ENCODE peak calls at places on chromosome 20, in four cellular contexts. W is OCI-LY7, Y is GM23248, F is neural progenitor cell. L is an unnamed sample.

GRCh38 chr20:57698191-57698866 is 11.5 kb downstream of the PMEPA1 start:
- DNase-seq in W (no peak), Y (peak), F (no peak), L (no peak)

GRCh38 chr20:17431621-17432364 is 99.4 kb downstream of the BFSP1 start:
- DNase-seq in W (peak), Y (peak), F (peak), L (peak)

GRCh38 chr20:59772373-59772705 is 161.1 kb downstream of the SYCP2 start:
- DNase-seq in W (no peak), Y (no peak), F (no peak), L (no peak)

GRCh38 chr20:36240076-36240475 is 3.8 kb downstream of the AAR2 start:
- DNase-seq in W (no peak), Y (no peak), F (no peak), L (no peak)

GRCh38 chr20:58039569-58040092 is 188.8 kb downstream of the ANKRD60 start:
- DNase-seq in W (no peak), Y (no peak), F (no peak), L (no peak)

GRCh38 chr20:49978685-49979029 is 4.1 kb upstream of the SNAI1 start:
- DNase-seq in W (no peak), Y (no peak), F (no peak), L (no peak)

GRCh38 chr20:49245921-49246740 is 26.9 kb downstream of the DDX27 start:
- DNase-seq in W (peak), Y (peak), F (peak), L (peak)

GRCh38 chr20:18252597-18253451 is 35.5 kb upstream of the ZNF133 start:
- DNase-seq in W (no peak), Y (peak), F (no peak), L (no peak)

GRCh38 chr20:46011631-46012482 is 3.1 kb downstream of the MMP9 start:
- DNase-seq in W (peak), Y (peak), F (peak), L (peak)

GRCh38 chr20:16761305-16761829 is 13.2 kb downstream of the OTOR start:
- DNase-seq in W (peak), Y (peak), F (peak), L (peak)

GRCh38 chr20:58088105-58088504 is 140.3 kb downstream of the ANKRD60 start:
- DNase-seq in W (no peak), Y (no peak), F (no peak), L (no peak)

GRCh38 chr20:22438926-22439325 is 145.4 kb downstream of the FOXA2 start:
- DNase-seq in W (no peak), Y (peak), F (peak), L (peak)

GRCh38 chr20:17611290-17611539 is 41.3 kb downstream of the DSTN start:
- DNase-seq in W (no peak), Y (no peak), F (no peak), L (no peak)

GRCh38 chr20:2042400-2042799 is 48.5 kb upstream of the PDYN start:
- DNase-seq in W (no peak), Y (peak), F (no peak), L (no peak)

GRCh38 chr20:11338506-11339306 is 579.0 kb upstream of the BTBD3 start:
- DNase-seq in W (no peak), Y (peak), F (no peak), L (no peak)

GRCh38 chr20:44581515-44581914 is 864 bp upstream of the PKIG start:
- DNase-seq in W (no peak), Y (no peak), F (no peak), L (no peak)

GRCh38 chr20:62376112-62377063 is 9.3 kb upstream of the LAMA5 start:
- DNase-seq in W (no peak), Y (peak), F (peak), L (peak)

GRCh38 chr20:26163890-26164289 is 467.2 kb upstream of the ZNF337 start:
- DNase-seq in W (no peak), Y (peak), F (no peak), L (no peak)

GRCh38 chr20:50346372-50347347 is 156.0 kb downstream of the CEBPB start:
- DNase-seq in W (no peak), Y (peak), F (no peak), L (no peak)

GRCh38 chr20:58839474-58839874 is 11.2 kb downstream of the GNAS-AS1 start:
- DNase-seq in W (peak), Y (peak), F (peak), L (peak)

GRCh38 chr20:43188234-43188653 is 1.5 kb downstream of the PTPRT start:
- DNase-seq in W (no peak), Y (no peak), F (peak), L (no peak)

GRCh38 chr20:5448449-5449118 is 131.8 kb upstream of the PROKR2 start:
- DNase-seq in W (peak), Y (peak), F (peak), L (peak)

GRCh38 chr20:58585753-58586540 is 65.1 kb upstream of the STX16 start:
- DNase-seq in W (no peak), Y (no peak), F (no peak), L (no peak)

GRCh38 chr20:47691632-47692031 is 93.6 kb downstream of the SULF2 start:
- DNase-seq in W (no peak), Y (peak), F (peak), L (peak)

GRCh38 chr20:17655286-17655651 is 26.8 kb downstream of the RRBP1 start:
- DNase-seq in W (no peak), Y (peak), F (no peak), L (peak)

GRCh38 chr20:34022154-34022842 is 28.6 kb downstream of the RALY start:
- DNase-seq in W (peak), Y (peak), F (peak), L (peak)

GRCh38 chr20:20373046-20373706 is 5.3 kb downstream of the INSM1 start:
- DNase-seq in W (no peak), Y (peak), F (no peak), L (no peak)

GRCh38 chr20:48690888-48691287 is 136.9 kb downstream of the PREX1 start:
- DNase-seq in W (no peak), Y (no peak), F (no peak), L (peak)

GRCh38 chr20:48953653-48954052 is 32.1 kb downstream of the ARFGEF2 start:
- DNase-seq in W (no peak), Y (no peak), F (no peak), L (no peak)

GRCh38 chr20:4894981-4895381 is 106.3 kb downstream of the SLC23A2 start:
- DNase-seq in W (peak), Y (no peak), F (no peak), L (no peak)

GRCh38 chr20:19440660-19441527 is 228.5 kb downstream of the SLC24A3 start:
- DNase-seq in W (no peak), Y (no peak), F (no peak), L (no peak)

GRCh38 chr20:40314278-40314677 is 374.8 kb downstream of the MAFB start:
- DNase-seq in W (no peak), Y (no peak), F (no peak), L (no peak)
- TF ChIP-seq EZH2phosphoT487 in W (no peak), Y (no peak), F (no peak), L (no peak)

GRCh38 chr20:3692706-3693294 is 11.0 kb upstream of the ADAM33 start:
- DNase-seq in W (no peak), Y (no peak), F (no peak), L (no peak)

GRCh38 chr20:3691306-3691705 is 9.5 kb upstream of the ADAM33 start:
- DNase-seq in W (no peak), Y (no peak), F (no peak), L (no peak)

GRCh38 chr20:3694864-3695263 is 13.1 kb upstream of the ADAM33 start:
- DNase-seq in W (no peak), Y (no peak), F (no peak), L (no peak)

GRCh38 chr20:3691897-3692296 is 10.1 kb upstream of the ADAM33 start:
- DNase-seq in W (no peak), Y (no peak), F (no peak), L (no peak)

GRCh38 chr20:3693376-3693775 is 11.6 kb upstream of the ADAM33 start:
- DNase-seq in W (no peak), Y (no peak), F (no peak), L (no peak)
- H2AFZ ChIP-seq in W (no peak), Y (no peak), F (no peak), L (no peak)

GRCh38 chr20:51750037-51750769 is 18.0 kb downstream of the ATP9A start:
- DNase-seq in W (no peak), Y (peak), F (no peak), L (no peak)
- TF ChIP-seq EZH2phosphoT487 in W (no peak), Y (no peak), F (no peak), L (no peak)

DNA sequence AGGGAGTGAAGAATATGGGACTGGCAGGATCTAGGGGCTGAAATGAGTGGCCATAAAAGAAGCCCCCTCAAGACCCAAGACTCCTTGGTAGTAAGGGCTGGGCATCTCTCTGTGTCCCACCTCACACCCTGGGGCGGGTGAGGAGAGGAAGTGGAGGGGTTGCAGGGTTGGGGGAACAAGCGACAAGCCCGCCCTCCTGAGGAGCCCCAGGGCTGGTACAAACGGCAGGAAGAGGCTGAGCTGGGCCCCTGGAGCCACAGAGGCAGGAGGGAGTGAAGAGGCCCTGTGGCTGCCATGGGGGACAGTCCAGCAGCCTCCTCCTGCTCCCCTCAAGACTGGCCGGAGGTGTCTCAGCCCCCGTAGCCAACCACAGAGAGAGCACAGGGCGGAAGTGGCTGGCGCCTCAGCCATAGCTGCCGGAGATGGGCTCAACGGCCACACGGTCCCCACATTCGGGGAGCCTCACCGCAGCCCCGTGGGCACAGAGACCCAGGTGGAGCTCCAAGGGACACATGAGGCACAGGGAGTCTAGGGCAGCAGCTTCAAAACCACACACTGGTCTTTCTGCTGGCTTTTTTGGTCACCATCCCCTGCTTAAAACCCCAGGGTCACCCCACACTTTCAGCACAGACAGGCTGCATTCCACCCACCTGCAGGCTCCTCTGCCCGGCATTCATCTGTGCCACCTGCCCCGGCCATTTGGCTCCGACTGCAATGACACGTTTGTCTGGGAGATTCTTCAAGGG is 586 bp downstream of the C20orf203 start:
- DNase-seq in W (peak), Y (no peak), F (no peak), L (peak)
- H2AFZ ChIP-seq in W (peak), Y (no peak), F (peak), L (peak)

GRCh38 chr20:9789136-9789535 is 49.7 kb downstream of the PAK5 start:
- DNase-seq in W (no peak), Y (no peak), F (no peak), L (no peak)
- TF ChIP-seq EZH2phosphoT487 in W (no peak), Y (no peak), F (no peak), L (no peak)

DNA sequence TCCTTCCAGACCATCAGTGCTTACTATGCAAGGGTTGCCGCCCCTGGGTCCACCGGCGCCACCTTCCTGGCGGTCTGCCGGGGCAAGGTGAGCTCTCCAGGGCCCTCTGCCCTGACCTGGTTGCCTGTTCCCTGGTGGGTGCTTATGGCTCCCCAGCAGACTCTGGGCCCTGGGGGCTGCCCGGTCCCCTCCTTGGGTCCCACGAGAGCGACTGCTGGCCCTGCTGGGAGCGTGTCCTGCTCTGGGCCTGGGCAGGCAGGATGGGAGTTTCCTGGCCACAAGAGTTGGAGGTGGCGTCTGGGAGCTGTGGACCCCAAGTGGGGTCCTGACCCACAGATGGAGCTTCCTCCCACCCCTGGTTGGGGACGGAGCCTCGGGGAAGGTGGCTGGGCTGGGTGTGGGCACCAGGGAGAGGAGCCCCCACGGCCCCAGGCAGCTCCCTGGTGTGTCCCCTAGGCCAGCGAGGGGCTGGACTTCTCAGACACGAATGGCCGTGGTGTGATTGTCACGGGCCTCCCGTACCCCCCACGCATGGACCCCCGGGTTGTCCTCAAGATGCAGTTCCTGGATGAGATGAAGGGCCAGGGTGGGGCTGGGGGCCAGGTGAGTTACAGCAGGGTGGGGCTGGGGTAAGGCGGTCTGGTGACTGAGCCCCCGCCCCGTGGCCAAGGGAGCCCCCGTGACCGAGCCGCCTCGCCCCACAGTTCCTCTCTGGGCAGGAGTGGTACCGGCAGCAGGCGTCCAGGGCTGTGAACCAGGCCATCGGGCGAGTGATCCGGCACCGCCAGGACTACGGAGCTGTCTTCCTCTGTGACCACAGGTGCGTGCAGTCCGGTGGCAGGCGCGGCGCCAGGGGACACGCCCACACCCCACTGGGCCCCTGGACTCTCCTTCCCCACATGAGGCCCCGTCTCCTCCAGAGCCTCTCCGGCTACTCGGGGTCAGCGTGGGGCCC is 7.1 kb upstream of the TNFRSF6B start:
- DNase-seq in W (no peak), Y (no peak), F (no peak), L (no peak)
- H2AFZ ChIP-seq in W (no peak), Y (no peak), F (no peak), L (no peak)